ENCODE peak calls at places on chromosomes 2 and 18, in eight cellular contexts. One of them, this sample, is unnamed.
A peak's percentile ranks its signal among the peaks of the same experiment; 100 is the strongest.

GRCh38 chr18:24982831-24983230 is 369.1 kb downstream of the ZNF521 start:
- DNase-seq in heart right ventricle: no peak
- DNase-seq in mucosa of gallbladder: no peak
- DNase-seq in tibial artery: no peak
- DNase-seq in hippocampal formation: no peak
- DNase-seq in ELR: peak; percentile 17
- DNase-seq in lower lobe of right lung: no peak
- DNase-seq in cerebellum: no peak
- DNase-seq in this sample: peak; percentile 33

GRCh38 chr2:150528861-150529801 is 41.7 kb upstream of the RND3 start:
- DNase-seq in ELR: peak; percentile 94
- DNase-seq in cerebellum: no peak
- DNase-seq in tibial artery: no peak
- DNase-seq in heart right ventricle: no peak
- DNase-seq in lower lobe of right lung: no peak
- DNase-seq in mucosa of gallbladder: no peak
- DNase-seq in hippocampal formation: no peak
- DNase-seq in this sample: peak; percentile 91

GRCh38 chr2:126876631-126877030 is 22.1 kb upstream of the TEX51 start:
- DNase-seq in lower lobe of right lung: no peak
- DNase-seq in hippocampal formation: no peak
- DNase-seq in cerebellum: no peak
- DNase-seq in ELR: no peak
- DNase-seq in mucosa of gallbladder: no peak
- DNase-seq in tibial artery: no peak
- DNase-seq in heart right ventricle: no peak
- DNase-seq in this sample: no peak

GRCh38 chr18:45014047-45014501 is 333.4 kb downstream of the SETBP1 start:
- DNase-seq in tibial artery: peak; percentile 35
- DNase-seq in mucosa of gallbladder: peak; percentile 62
- DNase-seq in hippocampal formation: no peak
- DNase-seq in cerebellum: peak; percentile 38
- DNase-seq in ELR: peak; percentile 52
- DNase-seq in heart right ventricle: no peak
- DNase-seq in lower lobe of right lung: no peak
- DNase-seq in this sample: peak; percentile 89

GRCh38 chr18:59220784-59221765 is 1.1 kb downstream of the GRP start:
- DNase-seq in ELR: peak; percentile 25
- DNase-seq in cerebellum: no peak
- DNase-seq in hippocampal formation: no peak
- DNase-seq in heart right ventricle: no peak
- DNase-seq in tibial artery: no peak
- DNase-seq in mucosa of gallbladder: no peak
- DNase-seq in lower lobe of right lung: no peak
- DNase-seq in this sample: no peak

GRCh38 chr18:10590412-10590811 is 64.6 kb downstream of the NAPG start:
- DNase-seq in tibial artery: no peak
- DNase-seq in ELR: no peak
- DNase-seq in heart right ventricle: no peak
- DNase-seq in hippocampal formation: no peak
- DNase-seq in cerebellum: no peak
- DNase-seq in lower lobe of right lung: no peak
- DNase-seq in mucosa of gallbladder: no peak
- DNase-seq in this sample: no peak

GRCh38 chr2:96529376-96530143 is 7.0 kb upstream of the ARID5A start:
- DNase-seq in heart right ventricle: no peak
- DNase-seq in tibial artery: no peak
- DNase-seq in lower lobe of right lung: no peak
- DNase-seq in ELR: no peak
- DNase-seq in hippocampal formation: no peak
- DNase-seq in mucosa of gallbladder: no peak
- DNase-seq in cerebellum: no peak
- DNase-seq in this sample: no peak

GRCh38 chr2:206805922-206806607 is 40.7 kb downstream of the FASTKD2 start:
- DNase-seq in mucosa of gallbladder: no peak
- DNase-seq in ELR: no peak
- DNase-seq in hippocampal formation: no peak
- DNase-seq in cerebellum: no peak
- DNase-seq in lower lobe of right lung: no peak
- DNase-seq in tibial artery: no peak
- DNase-seq in heart right ventricle: no peak
- DNase-seq in this sample: peak; percentile 16

GRCh38 chr2:18311413-18311812 is 249.0 kb downstream of the RDH14 start:
- DNase-seq in mucosa of gallbladder: no peak
- DNase-seq in cerebellum: no peak
- DNase-seq in ELR: no peak
- DNase-seq in hippocampal formation: no peak
- DNase-seq in lower lobe of right lung: no peak
- DNase-seq in heart right ventricle: no peak
- DNase-seq in tibial artery: no peak
- DNase-seq in this sample: peak; percentile 66

GRCh38 chr18:9091066-9091476 is 11.4 kb upstream of the NDUFV2 start:
- DNase-seq in heart right ventricle: no peak
- DNase-seq in mucosa of gallbladder: no peak
- DNase-seq in hippocampal formation: no peak
- DNase-seq in tibial artery: no peak
- DNase-seq in ELR: no peak
- DNase-seq in cerebellum: no peak
- DNase-seq in lower lobe of right lung: no peak
- DNase-seq in this sample: no peak

GRCh38 chr18:62606106-62606505 is 83.3 kb downstream of the ZCCHC2 start:
- DNase-seq in hippocampal formation: no peak
- DNase-seq in ELR: no peak
- DNase-seq in cerebellum: no peak
- DNase-seq in tibial artery: no peak
- DNase-seq in mucosa of gallbladder: no peak
- DNase-seq in lower lobe of right lung: no peak
- DNase-seq in heart right ventricle: no peak
- DNase-seq in this sample: no peak

GRCh38 chr18:79321625-79322024 is 74.1 kb upstream of the NFATC1 start:
- DNase-seq in lower lobe of right lung: no peak
- DNase-seq in ELR: peak; percentile 6
- DNase-seq in hippocampal formation: no peak
- DNase-seq in heart right ventricle: no peak
- DNase-seq in tibial artery: no peak
- DNase-seq in cerebellum: no peak
- DNase-seq in mucosa of gallbladder: no peak
- DNase-seq in this sample: no peak

GRCh38 chr2:172253190-172254052 is 150.7 kb upstream of the DLX2 start:
- DNase-seq in cerebellum: no peak
- DNase-seq in hippocampal formation: no peak
- DNase-seq in heart right ventricle: no peak
- DNase-seq in lower lobe of right lung: no peak
- DNase-seq in tibial artery: peak; percentile 69
- DNase-seq in ELR: peak; percentile 100
- DNase-seq in mucosa of gallbladder: no peak
- DNase-seq in this sample: peak; percentile 100

GRCh38 chr18:79458131-79458838 is 62.6 kb downstream of the NFATC1 start:
- DNase-seq in lower lobe of right lung: no peak
- DNase-seq in hippocampal formation: no peak
- DNase-seq in cerebellum: no peak
- DNase-seq in ELR: peak; percentile 49
- DNase-seq in tibial artery: peak; percentile 78
- DNase-seq in heart right ventricle: peak; percentile 77
- DNase-seq in mucosa of gallbladder: peak; percentile 58
- DNase-seq in this sample: peak; percentile 70

GRCh38 chr2:60515751-60516226 is 37.7 kb downstream of the BCL11A start:
- DNase-seq in ELR: peak; percentile 48
- DNase-seq in cerebellum: no peak
- DNase-seq in tibial artery: no peak
- DNase-seq in hippocampal formation: no peak
- DNase-seq in mucosa of gallbladder: no peak
- DNase-seq in heart right ventricle: no peak
- DNase-seq in lower lobe of right lung: peak; percentile 63
- DNase-seq in this sample: peak; percentile 76

GRCh38 chr2:203122317-203122998 is 107.8 kb downstream of the NBEAL1 start:
- DNase-seq in ELR: peak; percentile 10
- DNase-seq in hippocampal formation: no peak
- DNase-seq in mucosa of gallbladder: no peak
- DNase-seq in heart right ventricle: no peak
- DNase-seq in cerebellum: no peak
- DNase-seq in tibial artery: no peak
- DNase-seq in lower lobe of right lung: no peak
- DNase-seq in this sample: no peak

GRCh38 chr2:132416996-132417395 is 391 bp downstream of the GPR39 start:
- DNase-seq in mucosa of gallbladder: no peak
- DNase-seq in ELR: peak; percentile 13
- DNase-seq in hippocampal formation: no peak
- DNase-seq in cerebellum: no peak
- DNase-seq in lower lobe of right lung: no peak
- DNase-seq in heart right ventricle: no peak
- DNase-seq in tibial artery: no peak
- DNase-seq in this sample: no peak

GRCh38 chr2:38620282-38620977 is 17.7 kb upstream of the HNRNPLL start:
- DNase-seq in ELR: no peak
- DNase-seq in heart right ventricle: no peak
- DNase-seq in cerebellum: no peak
- DNase-seq in lower lobe of right lung: no peak
- DNase-seq in tibial artery: no peak
- DNase-seq in hippocampal formation: no peak
- DNase-seq in mucosa of gallbladder: no peak
- DNase-seq in this sample: no peak

GRCh38 chr2:86281066-86281700 is 56.2 kb downstream of the REEP1 start:
- DNase-seq in mucosa of gallbladder: no peak
- DNase-seq in lower lobe of right lung: no peak
- DNase-seq in heart right ventricle: no peak
- DNase-seq in hippocampal formation: no peak
- DNase-seq in ELR: no peak
- DNase-seq in tibial artery: no peak
- DNase-seq in cerebellum: no peak
- DNase-seq in this sample: no peak

GRCh38 chr2:233100192-233100998 is 40.3 kb downstream of the INPP5D start:
- DNase-seq in ELR: no peak
- DNase-seq in tibial artery: no peak
- DNase-seq in mucosa of gallbladder: no peak
- DNase-seq in hippocampal formation: no peak
- DNase-seq in lower lobe of right lung: no peak
- DNase-seq in heart right ventricle: no peak
- DNase-seq in cerebellum: no peak
- DNase-seq in this sample: no peak

GRCh38 chr18:74936343-74936742 is 272.6 kb downstream of the PTGR3 start:
- DNase-seq in cerebellum: no peak
- DNase-seq in lower lobe of right lung: no peak
- DNase-seq in ELR: no peak
- DNase-seq in heart right ventricle: no peak
- DNase-seq in hippocampal formation: no peak
- DNase-seq in mucosa of gallbladder: no peak
- DNase-seq in tibial artery: no peak
- DNase-seq in this sample: no peak